ENCODE peak calls at places on chromosomes 3 and 15, in nine cellular contexts. M is suprapubic skin, F is tibial nerve, N is breast epithelium, I is heart left ventricle, G is GM12878, K is A549, V is ovary, U is body of pancreas. Z is an unnamed sample.

GRCh38 chr15:40858706-40859105 is 14.9 kb downstream of the SPINT1 start:
- DNase-seq in K (no peak), M (no peak), N (no peak), I (no peak), U (peak), F (no peak), G (no peak), V (no peak), Z (no peak)

GRCh38 chr3:66172394-66172793 is 48.4 kb upstream of the SLC25A26 start:
- DNase-seq in F (no peak), U (no peak), V (no peak), G (no peak), N (no peak), M (peak), I (no peak), K (no peak), Z (no peak)

GRCh38 chr3:184525337-184526157 is 36.0 kb upstream of the EPHB3 start:
- DNase-seq in N (no peak), I (no peak), K (no peak), G (no peak), V (no peak), F (no peak), U (no peak), M (no peak), Z (no peak)

GRCh38 chr15:64009798-64010241 is 36.5 kb downstream of the DAPK2 start:
- DNase-seq in F (no peak), V (no peak), K (no peak), I (no peak), U (no peak), N (no peak), M (no peak), G (peak), Z (no peak)

GRCh38 chr3:133532951-133533350 is 40.5 kb upstream of the CDV3 start:
- DNase-seq in N (no peak), K (no peak), I (no peak), F (no peak), G (no peak), U (no peak), V (no peak), M (no peak), Z (no peak)

GRCh38 chr15:29765898-29766537 is 56.2 kb downstream of the TJP1 start:
- DNase-seq in G (no peak), K (no peak), I (no peak), N (no peak), M (no peak), U (no peak), F (no peak), V (no peak), Z (no peak)

GRCh38 chr3:39149498-39150169 is 3.8 kb downstream of the CSRNP1 start:
- DNase-seq in N (no peak), M (no peak), V (no peak), U (no peak), K (no peak), F (no peak), G (no peak), I (no peak), Z (no peak)

GRCh38 chr3:17639257-17639656 is 103.2 kb downstream of the TBC1D5 start:
- DNase-seq in I (no peak), U (no peak), F (no peak), V (no peak), M (no peak), K (peak), G (no peak), N (no peak), Z (no peak)

GRCh38 chr15:56817266-56817665 is 84.0 kb upstream of the ZNF280D start:
- DNase-seq in U (no peak), F (no peak), G (no peak), M (no peak), N (no peak), K (peak), I (no peak), V (no peak), Z (no peak)

GRCh38 chr3:35864871-35865270 is 225.5 kb downstream of the ARPP21 start:
- DNase-seq in M (no peak), N (no peak), F (no peak), V (no peak), I (no peak), K (no peak), G (no peak), U (no peak), Z (no peak)

GRCh38 chr3:58005662-58006061 is 2.6 kb upstream of the FLNB start:
- DNase-seq in M (no peak), G (no peak), F (no peak), N (no peak), I (no peak), U (no peak), V (no peak), K (peak), Z (no peak)

GRCh38 chr3:89212614-89213013 is 105.2 kb downstream of the EPHA3 start:
- DNase-seq in K (no peak), I (no peak), N (no peak), V (no peak), U (no peak), G (no peak), M (no peak), F (no peak), Z (no peak)

GRCh38 chr3:169467703-169468102 is 195.8 kb downstream of the MECOM start:
- DNase-seq in I (no peak), V (no peak), F (no peak), M (no peak), U (no peak), N (no peak), K (no peak), G (no peak), Z (no peak)

GRCh38 chr15:31338879-31339557 is 12.4 kb downstream of the KLF13 start:
- DNase-seq in I (peak), N (no peak), K (peak), F (no peak), V (peak), M (no peak), U (peak), G (peak), Z (no peak)

GRCh38 chr15:56765252-56765651 is 31.9 kb upstream of the ZNF280D start:
- DNase-seq in G (no peak), N (no peak), U (no peak), V (no peak), F (no peak), M (no peak), I (no peak), K (no peak), Z (no peak)

GRCh38 chr3:15959434-15959811 is 161.6 kb upstream of the ANKRD28 start:
- DNase-seq in N (no peak), M (no peak), F (no peak), G (no peak), U (no peak), K (no peak), V (no peak), I (no peak), Z (no peak)

GRCh38 chr3:148857321-148857720 is 7.8 kb upstream of the CPA3 start:
- DNase-seq in V (no peak), F (no peak), N (no peak), U (no peak), G (no peak), K (no peak), M (no peak), I (no peak), Z (no peak)

GRCh38 chr15:89670985-89671560 is 8.1 kb downstream of the PLIN1 start:
- DNase-seq in U (no peak), M (no peak), N (no peak), V (peak), G (no peak), I (no peak), K (no peak), F (no peak), Z (peak)

GRCh38 chr3:16239776-16240175 is 25.0 kb downstream of the DPH3 start:
- DNase-seq in V (no peak), F (no peak), G (no peak), I (no peak), N (no peak), M (no peak), U (no peak), K (no peak), Z (no peak)

GRCh38 chr15:68698708-68699107 is 119.9 kb downstream of the CORO2B start:
- DNase-seq in U (no peak), M (no peak), V (no peak), F (no peak), I (no peak), G (no peak), N (no peak), K (no peak), Z (no peak)

GRCh38 chr3:183794452-183794851 is 30.9 kb downstream of the MAP6D1 start:
- DNase-seq in N (no peak), I (no peak), G (no peak), V (no peak), U (no peak), F (no peak), M (no peak), K (no peak), Z (no peak)

GRCh38 chr3:48347500-48347899 is 14.0 kb upstream of the SPINK8 start:
- DNase-seq in F (no peak), K (no peak), G (no peak), I (no peak), U (no peak), M (no peak), V (no peak), N (no peak), Z (no peak)

GRCh38 chr3:14297784-14298236 is 104.6 kb upstream of the SLC6A6 start:
- DNase-seq in K (no peak), I (peak), N (no peak), G (no peak), M (no peak), U (no peak), F (no peak), V (peak), Z (no peak)

GRCh38 chr15:23823508-23823907 is 136.4 kb upstream of the NDN start:
- DNase-seq in M (no peak), U (no peak), N (no peak), K (peak), V (no peak), G (no peak), I (no peak), F (no peak), Z (no peak)

GRCh38 chr3:45841380-45841700 is 579 bp downstream of the LZTFL1 start:
- DNase-seq in G (no peak), M (no peak), N (no peak), K (peak), I (peak), V (no peak), U (peak), F (no peak), Z (no peak)

GRCh38 chr15:43241100-43241499 is 20.3 kb upstream of the EPB42 start:
- DNase-seq in V (peak), M (no peak), F (no peak), U (peak), K (no peak), I (peak), N (no peak), G (no peak), Z (peak)

GRCh38 chr3:128133273-128133883 is 9.8 kb upstream of the RUVBL1 start:
- DNase-seq in K (peak), F (no peak), V (no peak), N (no peak), M (no peak), U (peak), I (no peak), G (no peak), Z (no peak)

GRCh38 chr3:15051531-15051930 is 13.6 kb downstream of the MRPS25 start:
- DNase-seq in G (no peak), V (no peak), F (no peak), M (no peak), K (peak), N (no peak), U (peak), I (no peak), Z (no peak)

GRCh38 chr3:82087958-82088357 is 326.5 kb upstream of the GBE1 start:
- DNase-seq in M (no peak), N (no peak), F (no peak), K (peak), V (no peak), G (no peak), U (no peak), I (no peak), Z (no peak)

GRCh38 chr3:120326784-120327183 is 22.4 kb downstream of the LRRC58 start:
- DNase-seq in U (no peak), F (no peak), N (no peak), K (no peak), V (no peak), G (no peak), M (no peak), I (no peak), Z (no peak)

GRCh38 chr3:88203537-88204143 is 53.9 kb downstream of the C3orf38 start:
- DNase-seq in N (peak), F (peak), I (peak), G (peak), M (no peak), V (peak), K (peak), U (peak), Z (peak)

GRCh38 chr3:65685621-65686020 is 353.1 kb downstream of the MAGI1 start:
- DNase-seq in V (peak), G (no peak), I (no peak), M (no peak), F (no peak), N (no peak), K (no peak), U (peak), Z (no peak)

GRCh38 chr3:188491276-188491687 is 337.3 kb downstream of the LPP start:
- DNase-seq in K (no peak), N (no peak), I (no peak), M (no peak), F (no peak), U (no peak), G (no peak), V (no peak), Z (no peak)

GRCh38 chr3:88480822-88481221 is 331.1 kb downstream of the C3orf38 start:
- DNase-seq in U (no peak), M (no peak), N (no peak), K (no peak), F (no peak), I (no peak), V (no peak), G (no peak), Z (no peak)

GRCh38 chr3:126512916-126513650 is 4.5 kb downstream of the UROC1 start:
- DNase-seq in G (no peak), U (no peak), N (no peak), M (no peak), V (no peak), I (peak), F (no peak), K (no peak), Z (no peak)

GRCh38 chr3:53715815-53716483 is 130.3 kb downstream of the CHDH start:
- DNase-seq in U (no peak), I (no peak), F (no peak), V (no peak), N (no peak), M (peak), K (no peak), G (no peak), Z (peak)

GRCh38 chr3:55327131-55327920 is 159.8 kb downstream of the WNT5A start:
- DNase-seq in V (no peak), K (no peak), M (no peak), I (no peak), G (no peak), N (no peak), U (no peak), F (no peak), Z (no peak)

DNA sequence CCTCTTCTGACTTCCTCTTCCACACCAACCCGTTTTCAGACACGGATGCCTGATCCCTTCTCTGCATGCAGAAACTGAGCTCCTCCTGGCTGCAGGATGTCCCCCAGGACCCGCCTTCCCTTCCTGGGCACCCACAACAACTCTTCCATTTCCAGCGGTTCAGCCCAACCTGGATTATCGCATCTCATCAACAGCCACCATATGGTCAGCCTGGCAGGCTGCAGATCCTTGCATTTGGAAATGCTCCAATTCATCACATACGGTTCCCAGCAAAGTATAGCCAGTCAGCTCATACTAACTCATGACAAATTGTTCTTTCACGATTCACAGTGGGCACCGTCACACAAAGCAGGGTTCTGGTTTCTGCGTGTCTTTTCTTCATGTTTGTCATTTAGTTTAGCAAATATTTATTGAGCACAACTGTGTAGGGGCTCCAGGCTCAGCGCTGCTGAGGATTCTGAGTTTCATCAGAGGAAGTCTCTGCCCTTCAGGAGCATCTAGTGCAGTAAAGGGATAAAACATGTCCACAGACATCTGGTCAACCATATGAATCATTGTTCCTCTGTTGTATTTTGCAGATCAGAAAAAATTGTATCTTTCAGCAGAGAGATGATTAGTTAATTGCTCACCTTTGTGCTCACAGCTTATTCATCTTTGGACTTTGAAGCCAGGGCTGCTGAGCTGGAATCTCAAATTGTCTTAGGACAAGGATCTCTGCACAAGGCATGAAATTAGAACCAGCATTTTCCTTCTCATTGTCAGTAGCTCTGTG is 125.0 kb downstream of the GABRG3 start:
- DNase-seq in U (no peak), G (no peak), V (no peak), K (no peak), N (no peak), I (no peak), F (no peak), M (no peak), Z (no peak)
- H3K4me3 ChIP-seq in U (no peak), G (no peak), V (no peak), K (no peak), N (no peak), I (no peak), F (no peak), M (no peak), Z (no peak)

GRCh38 chr15:70852501-70853269 is 1.3 kb downstream of the LARP6 start:
- DNase-seq in V (no peak), F (no peak), G (no peak), U (no peak), N (no peak), M (no peak), I (peak), K (no peak), Z (no peak)

GRCh38 chr15:70854669-70854976 is 666 bp upstream of the LARP6 start:
- DNase-seq in I (no peak), V (peak), K (peak), G (no peak), N (no peak), U (no peak), F (no peak), M (no peak), Z (no peak)

GRCh38 chr15:70853270-70853854 is 595 bp downstream of the LARP6 start:
- DNase-seq in U (peak), I (peak), G (no peak), V (peak), N (no peak), K (no peak), M (no peak), F (no peak), Z (no peak)

GRCh38 chr15:70855764-70856163 is 1.8 kb upstream of the LARP6 start:
- DNase-seq in I (no peak), K (no peak), M (no peak), U (no peak), N (no peak), V (no peak), F (no peak), G (peak), Z (no peak)

DNA sequence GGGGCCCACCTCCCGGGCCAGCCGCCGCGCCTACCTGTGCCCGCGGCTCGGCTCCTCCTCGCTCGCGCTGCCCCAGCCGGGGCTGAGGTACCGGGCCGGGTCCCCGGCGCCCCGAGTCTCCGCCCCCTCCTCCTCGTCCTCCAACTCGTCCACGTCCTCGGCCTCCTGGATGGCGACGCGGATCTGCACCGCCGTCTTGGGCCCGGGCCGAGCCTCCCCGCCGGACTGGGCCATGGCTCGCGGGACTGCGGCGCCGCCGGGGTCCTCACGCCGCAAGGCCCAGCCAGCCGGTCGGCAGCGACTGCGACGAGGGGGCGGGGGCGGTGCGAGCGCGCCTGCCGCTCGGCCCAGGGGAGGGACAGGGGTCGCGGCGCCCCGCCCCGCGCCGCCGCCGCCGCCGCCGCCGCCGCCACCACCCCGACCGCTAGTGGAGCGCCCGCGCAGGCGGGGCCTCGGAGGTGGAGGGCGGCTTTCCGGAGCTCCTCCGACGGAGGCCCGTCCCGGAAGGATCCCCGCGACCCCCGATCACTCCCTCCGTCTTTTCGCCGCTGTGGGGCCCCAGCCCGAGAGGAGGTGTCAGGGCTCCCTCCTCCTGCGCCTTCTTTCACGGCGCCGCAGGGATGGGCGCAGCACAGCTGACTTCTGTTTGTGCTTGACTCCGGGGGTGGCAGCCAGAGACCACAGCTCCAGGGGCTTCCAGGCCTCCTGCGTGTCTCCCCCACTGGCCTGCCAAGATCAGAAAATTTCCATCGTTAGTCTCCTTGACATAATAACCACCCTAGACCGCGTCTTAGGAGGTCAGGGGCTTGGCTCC is at the start of gene LARP6:
- DNase-seq in F (no peak), V (peak), N (peak), G (no peak), K (peak), I (peak), U (peak), M (no peak), Z (no peak)
- TF ChIP-seq POLR2A in F (peak), V (peak), N (no peak), G (no peak), K (peak), I (peak), U (peak), M (no peak), Z (no peak)

GRCh38 chr15:71658036-71658435 is 152.3 kb upstream of the NR2E3 start:
- DNase-seq in K (no peak), I (no peak), N (no peak), G (no peak), U (no peak), F (no peak), M (no peak), V (no peak), Z (no peak)
- H3K4me3 ChIP-seq in K (no peak), I (no peak), N (no peak), G (no peak), U (no peak), F (no peak), M (no peak), V (no peak), Z (no peak)

GRCh38 chr3:37961622-37962455 is 28.7 kb upstream of the VILL start:
- DNase-seq in G (no peak), V (no peak), N (no peak), F (no peak), I (no peak), M (no peak), K (no peak), U (no peak), Z (peak)
- TF ChIP-seq POLR2A in G (no peak), V (no peak), N (no peak), F (no peak), I (no peak), M (no peak), K (no peak), U (no peak), Z (no peak)

GRCh38 chr15:100426893-100427292 is 85.1 kb upstream of the ADAMTS17 start:
- DNase-seq in G (no peak), F (no peak), N (no peak), I (no peak), K (no peak), V (no peak), M (no peak), U (no peak), Z (no peak)
- H3K4me3 ChIP-seq in G (no peak), F (no peak), N (no peak), I (no peak), K (no peak), V (no peak), M (no peak), U (no peak), Z (no peak)

GRCh38 chr3:61251174-61251972 is at the start of gene FHIT:
- DNase-seq in K (peak), F (peak), U (peak), G (peak), M (peak), V (peak), N (peak), I (peak), Z (peak)
- TF ChIP-seq POLR2A in K (no peak), F (no peak), U (no peak), G (peak), M (no peak), V (peak), N (peak), I (peak), Z (no peak)